ENCODE peak calls at places on chromosomes 3 and 15, in six cellular contexts. P, D, J, S, M and C are unnamed samples.

GRCh38 chr15:66946578-66947164 is 118.7 kb upstream of the SMAD3 start:
- DNase-seq in P (peak; percentile 85), D (peak; percentile 71), J (peak; percentile 14), S (no peak), M (peak; percentile 68), C (peak; percentile 80)

GRCh38 chr3:42010530-42010929 is 48.6 kb upstream of the ULK4 start:
- DNase-seq in P (no peak), D (no peak), J (no peak), S (no peak), M (no peak), C (no peak)

GRCh38 chr3:192812736-192813383 is 85.5 kb upstream of the FGF12 start:
- DNase-seq in P (no peak), D (peak; percentile 24), J (no peak), S (no peak), M (no peak), C (no peak)

GRCh38 chr3:67783281-67784250 is 129.2 kb upstream of the SUCLG2 start:
- DNase-seq in P (no peak), D (no peak), J (no peak), S (peak; percentile 33), M (no peak), C (no peak)

GRCh38 chr3:16264174-16264707 is 502 bp downstream of the DPH3 start:
- DNase-seq in P (no peak), D (no peak), J (no peak), S (no peak), M (no peak), C (no peak)

GRCh38 chr3:4888913-4889846 is 90.1 kb upstream of the BHLHE40 start:
- DNase-seq in P (peak; percentile 51), D (no peak), J (peak; percentile 52), S (no peak), M (no peak), C (peak; percentile 53)

GRCh38 chr3:48739955-48740823 is 23.2 kb upstream of the IP6K2 start:
- DNase-seq in P (peak; percentile 88), D (peak; percentile 96), J (peak; percentile 49), S (no peak), M (peak; percentile 31), C (peak; percentile 87)

GRCh38 chr3:169575381-169575780 is 88.1 kb downstream of the MECOM start:
- DNase-seq in P (no peak), D (no peak), J (no peak), S (no peak), M (no peak), C (no peak)

GRCh38 chr3:180102604-180103003 is 65.9 kb upstream of the PEX5L start:
- DNase-seq in P (no peak), D (no peak), J (no peak), S (no peak), M (no peak), C (no peak)

GRCh38 chr15:25436707-25437106 is 2.1 kb downstream of the UBE3A start:
- DNase-seq in P (no peak), D (no peak), J (no peak), S (no peak), M (no peak), C (no peak)

GRCh38 chr3:148971819-148972218 is 19.5 kb upstream of the GYG1 start:
- DNase-seq in P (no peak), D (peak; percentile 65), J (no peak), S (peak; percentile 51), M (no peak), C (no peak)

GRCh38 chr3:56086355-56086754 is 381.9 kb downstream of the ERC2 start:
- DNase-seq in P (no peak), D (no peak), J (no peak), S (no peak), M (no peak), C (no peak)

GRCh38 chr3:58249358-58250092 is 11.9 kb downstream of the ABHD6 start:
- DNase-seq in P (no peak), D (no peak), J (no peak), S (no peak), M (no peak), C (no peak)

GRCh38 chr3:113223831-113224240 is 12.5 kb downstream of the BOC start:
- DNase-seq in P (no peak), D (no peak), J (peak; percentile 28), S (no peak), M (no peak), C (peak; percentile 65)

GRCh38 chr15:32735948-32736347 is 18.1 kb downstream of the GREM1 start:
- DNase-seq in P (no peak), D (no peak), J (no peak), S (no peak), M (no peak), C (no peak)

GRCh38 chr3:139187648-139188047 is 143.0 kb upstream of the PRR23C start:
- DNase-seq in P (no peak), D (no peak), J (no peak), S (no peak), M (no peak), C (no peak)
- TF ChIP-seq CTCF in P (no peak), D (no peak), J (no peak), S (no peak), M (no peak), C (no peak)

GRCh38 chr15:93020976-93021772 is 67.8 kb downstream of the RGMA start:
- DNase-seq in P (no peak), D (no peak), J (no peak), S (no peak), M (no peak), C (no peak)

GRCh38 chr15:93019091-93019490 is 69.9 kb downstream of the RGMA start:
- DNase-seq in P (no peak), D (no peak), J (no peak), S (no peak), M (no peak), C (no peak)

GRCh38 chr15:93017521-93017920 is 71.5 kb downstream of the RGMA start:
- DNase-seq in P (no peak), D (no peak), J (no peak), S (no peak), M (no peak), C (no peak)

GRCh38 chr15:93019971-93020370 is 69.0 kb downstream of the RGMA start:
- DNase-seq in P (no peak), D (no peak), J (no peak), S (no peak), M (no peak), C (no peak)

DNA sequence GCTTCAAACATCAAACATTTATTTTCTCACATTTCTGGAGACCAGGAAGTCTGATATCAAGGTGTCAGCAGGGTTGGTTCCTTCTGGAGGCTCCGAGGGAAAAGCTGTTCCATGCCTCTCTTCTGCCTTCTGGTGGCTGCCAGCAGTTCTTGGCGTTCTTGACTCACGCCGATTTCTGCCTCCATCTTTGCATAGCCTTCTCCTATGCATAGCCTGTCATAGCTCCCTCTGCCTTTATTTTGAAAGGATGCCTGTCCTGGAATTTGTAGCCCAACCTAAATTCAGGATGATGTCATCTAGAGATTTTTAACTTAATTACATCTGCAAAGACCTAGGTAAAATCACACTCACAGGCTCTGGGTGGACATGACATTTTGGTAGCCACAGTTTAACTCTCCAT is 70.4 kb downstream of the RGMA start:
- DNase-seq in P (no peak), D (no peak), J (no peak), S (no peak), M (no peak), C (no peak)
- TF ChIP-seq CTCF in P (no peak), D (no peak), J (no peak), S (peak; percentile 37), M (no peak), C (no peak)

GRCh38 chr15:60905587-60905986 is 323.5 kb downstream of the RORA start:
- DNase-seq in P (no peak), D (peak; percentile 43), J (no peak), S (no peak), M (peak; percentile 11), C (no peak)
- TF ChIP-seq CTCF in P (peak; percentile 31), D (peak; percentile 16), J (peak; percentile 46), S (peak; percentile 8), M (peak; percentile 47), C (no peak)

GRCh38 chr15:78702609-78703332 is 61.8 kb upstream of the CHRNB4 start:
- DNase-seq in P (no peak), D (no peak), J (no peak), S (no peak), M (no peak), C (no peak)
- TF ChIP-seq CTCF in P (no peak), D (no peak), J (no peak), S (no peak), M (no peak), C (no peak)

GRCh38 chr15:78768531-78769408 is 42.5 kb downstream of the ADAMTS7 start:
- DNase-seq in P (no peak), D (no peak), J (no peak), S (no peak), M (no peak), C (no peak)
- TF ChIP-seq CTCF in P (no peak), D (no peak), J (no peak), S (no peak), M (no peak), C (no peak)